ENCODE peak calls at places on chromosomes 11 and 22, in four cellular contexts. S is fibroblast of lung, A is neural progenitor cell, L is brain microvascular endothelial cell. B is an unnamed sample.

GRCh38 chr11:61667684-61668320 is 12.4 kb upstream of the DAGLA start:
- DNase-seq in L (no peak), S (no peak), A (peak), B (no peak)

GRCh38 chr11:68149417-68149816 is 28.2 kb upstream of the CHKA start:
- DNase-seq in L (no peak), S (no peak), A (no peak), B (no peak)

GRCh38 chr11:10538924-10539323 is 2.1 kb downstream of the RNF141 start:
- DNase-seq in S (no peak), L (no peak), A (no peak), B (no peak)

GRCh38 chr11:10349806-10350205 is 44.9 kb downstream of the ADM start:
- DNase-seq in L (no peak), S (no peak), A (no peak), B (no peak)

GRCh38 chr11:75325713-75326438 is 25.6 kb downstream of the ARRB1 start:
- DNase-seq in A (no peak), L (peak), S (peak), B (peak)

GRCh38 chr11:100404907-100405306 is 282.2 kb upstream of the ARHGAP42 start:
- DNase-seq in S (no peak), L (no peak), A (no peak), B (no peak)

GRCh38 chr22:23858484-23858815 is 775 bp downstream of the SLC2A11 start:
- DNase-seq in L (no peak), A (no peak), S (no peak), B (no peak)

GRCh38 chr11:124646148-124646547 is 23.5 kb downstream of the TBRG1 start:
- DNase-seq in A (no peak), L (no peak), S (no peak), B (no peak)

GRCh38 chr11:47514825-47515647 is 37.9 kb downstream of the CELF1 start:
- DNase-seq in S (peak), L (peak), A (no peak), B (peak)

GRCh38 chr11:22730319-22730718 is 63.9 kb downstream of the GAS2 start:
- DNase-seq in S (no peak), A (peak), L (no peak), B (no peak)

GRCh38 chr11:26276798-26277424 is 55.0 kb upstream of the ANO3 start:
- DNase-seq in A (peak), S (peak), L (peak), B (peak)

GRCh38 chr11:65434667-65435179 is 12.1 kb downstream of the NEAT1 start:
- DNase-seq in A (no peak), S (no peak), L (no peak), B (peak)

GRCh38 chr11:111694851-111695250 is 71.3 kb downstream of the PPP2R1B start:
- DNase-seq in A (no peak), L (peak), S (peak), B (no peak)

GRCh38 chr22:27476729-27477128 is 324.8 kb downstream of the MN1 start:
- DNase-seq in L (peak), A (no peak), S (peak), B (peak)

GRCh38 chr11:131511794-131512193 is 141.4 kb downstream of the NTM start:
- DNase-seq in L (peak), A (peak), S (no peak), B (no peak)

GRCh38 chr11:8031248-8032115 is 44.3 kb downstream of the EIF3F start:
- DNase-seq in S (no peak), A (no peak), L (no peak), B (no peak)

GRCh38 chr11:129386795-129387390 is 11.2 kb downstream of the BARX2 start:
- DNase-seq in S (no peak), L (no peak), A (no peak), B (no peak)

GRCh38 chr11:32219320-32219719 is 128.4 kb downstream of the RCN1 start:
- DNase-seq in L (no peak), A (no peak), S (no peak), B (no peak)

GRCh38 chr11:120632579-120632978 is 121.0 kb downstream of the GRIK4 start:
- DNase-seq in L (no peak), S (no peak), A (no peak), B (no peak)

GRCh38 chr11:90476442-90477007 is 253.7 kb upstream of the CHORDC1 start:
- DNase-seq in L (peak), A (peak), S (peak), B (no peak)
- TF ChIP-seq CTCF in L (peak), A (peak), S (peak), B (peak)

GRCh38 chr11:66852466-66853241 is 4.2 kb upstream of the LRFN4 start:
- DNase-seq in S (no peak), A (no peak), L (no peak), B (no peak)

GRCh38 chr11:66853242-66854229 is 3.3 kb upstream of the LRFN4 start:
- DNase-seq in L (no peak), S (no peak), A (no peak), B (no peak)

GRCh38 chr11:66850588-66851250 is 6.1 kb upstream of the LRFN4 start:
- DNase-seq in L (no peak), A (no peak), S (no peak), B (no peak)

GRCh38 chr11:66851251-66851620 is 5.6 kb upstream of the LRFN4 start:
- DNase-seq in L (no peak), A (no peak), S (no peak), B (no peak)

DNA sequence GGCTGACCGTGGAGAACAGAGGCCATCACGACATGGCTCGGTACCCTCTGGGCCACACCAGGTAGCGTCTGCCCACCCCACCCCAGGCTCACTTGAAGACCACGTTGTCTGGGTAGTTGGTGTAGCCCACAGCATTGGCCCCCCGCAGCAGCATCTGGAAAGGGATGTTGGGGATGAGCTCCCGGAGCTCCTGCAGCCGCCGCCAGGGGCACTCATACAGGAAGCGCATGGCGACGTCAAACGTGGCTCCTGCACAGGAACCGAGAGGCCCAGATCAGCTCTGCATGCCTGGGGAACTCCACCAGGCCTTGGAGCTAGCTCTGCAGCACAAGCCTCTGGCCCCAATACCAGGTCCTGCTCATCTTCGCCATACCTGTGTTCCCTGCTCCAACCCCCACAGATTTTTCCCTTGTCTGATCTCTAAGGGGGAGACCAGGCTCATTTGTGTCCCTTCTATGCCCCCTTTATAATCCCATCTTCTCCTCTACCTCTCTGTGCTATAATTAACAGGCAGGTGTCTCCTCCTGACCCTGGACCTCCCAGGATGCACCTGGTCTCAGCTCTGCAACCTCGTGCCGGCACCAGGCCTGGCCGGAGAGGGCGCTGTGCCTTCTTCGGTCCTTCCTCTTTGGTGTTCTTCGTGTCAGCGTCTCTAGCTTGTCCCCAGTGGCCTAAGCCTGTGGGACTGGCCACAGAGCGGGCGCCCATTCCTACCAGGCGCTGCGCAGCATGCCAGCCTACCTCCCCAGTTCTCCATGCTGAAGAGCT is 5.0 kb upstream of the LRFN4 start:
- DNase-seq in A (peak), S (no peak), L (no peak), B (no peak)
- TF ChIP-seq CTCF in A (peak), S (no peak), L (peak), B (no peak)

GRCh38 chr11:126602993-126603392 is 247.5 kb downstream of the ST3GAL4 start:
- DNase-seq in S (no peak), L (no peak), A (no peak), B (no peak)
- TF ChIP-seq CTCF in S (no peak), L (no peak), A (no peak), B (no peak)

GRCh38 chr22:19753090-19753842 is 7.3 kb upstream of the TBX1 start:
- DNase-seq in A (no peak), S (no peak), L (no peak), B (no peak)
- TF ChIP-seq CTCF in A (peak), S (no peak), L (peak), B (peak)

GRCh38 chr11:122116591-122116990 is 576 bp upstream of the BLID start:
- DNase-seq in A (no peak), S (no peak), L (no peak), B (no peak)

GRCh38 chr11:122120096-122120495 is 4.1 kb upstream of the BLID start:
- DNase-seq in L (no peak), S (no peak), A (no peak), B (no peak)

GRCh38 chr11:122114976-122115375 is 1.0 kb downstream of the BLID start:
- DNase-seq in S (no peak), A (no peak), L (no peak), B (no peak)

GRCh38 chr11:122113836-122114235 is 2.2 kb downstream of the BLID start:
- DNase-seq in A (no peak), L (no peak), S (no peak), B (no peak)

GRCh38 chr11:122115520-122116343 is at the start of gene BLID:
- DNase-seq in L (peak), S (peak), A (peak), B (no peak)
- TF ChIP-seq CTCF in L (peak), S (peak), A (peak), B (peak)

DNA sequence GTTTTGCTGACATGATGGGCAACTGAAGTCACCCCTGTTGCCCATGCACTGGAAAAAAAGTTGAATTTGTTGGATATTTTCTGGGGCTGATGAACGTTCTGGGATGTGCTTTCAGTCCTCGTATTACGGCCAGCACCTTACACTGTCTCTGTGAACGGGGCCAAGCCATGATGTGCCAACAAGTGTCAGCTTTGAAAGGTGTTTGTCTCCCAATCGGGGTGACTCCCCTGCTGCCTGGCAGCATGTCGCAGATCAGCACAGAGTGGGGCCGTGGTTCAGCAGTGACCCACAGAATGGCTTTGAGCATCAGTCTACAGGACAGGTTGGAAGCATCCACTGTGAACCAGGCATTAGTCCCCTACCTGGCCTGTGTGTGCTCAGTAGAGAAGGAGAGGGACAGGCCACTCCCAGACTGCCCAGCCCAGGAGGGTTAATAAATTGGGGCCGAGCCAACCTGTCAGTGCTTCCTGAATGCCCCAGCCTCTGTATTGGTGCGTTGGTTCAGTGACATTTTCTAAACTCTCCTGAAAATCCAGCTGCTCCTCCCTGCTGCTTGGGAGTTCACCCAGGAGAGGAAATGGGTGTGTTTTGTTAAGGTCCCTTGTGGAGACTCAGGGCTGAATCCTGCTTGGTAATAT is 50.8 kb upstream of the TTC12 start:
- DNase-seq in L (no peak), A (no peak), S (no peak), B (no peak)
- TF ChIP-seq CTCF in L (no peak), A (no peak), S (no peak), B (no peak)

GRCh38 chr11:2701230-2701629 is 1.4 kb upstream of the KCNQ1OT1 start:
- DNase-seq in L (no peak), A (no peak), S (no peak), B (no peak)

GRCh38 chr11:2699531-2700414 is at the start of gene KCNQ1OT1:
- DNase-seq in L (peak), A (peak), S (peak), B (peak)

GRCh38 chr11:2699185-2699530 is 636 bp downstream of the KCNQ1OT1 start:
- DNase-seq in S (no peak), L (no peak), A (no peak), B (peak)

GRCh38 chr11:2701898-2702434 is 2.2 kb upstream of the KCNQ1OT1 start:
- DNase-seq in S (no peak), A (no peak), L (no peak), B (no peak)

DNA sequence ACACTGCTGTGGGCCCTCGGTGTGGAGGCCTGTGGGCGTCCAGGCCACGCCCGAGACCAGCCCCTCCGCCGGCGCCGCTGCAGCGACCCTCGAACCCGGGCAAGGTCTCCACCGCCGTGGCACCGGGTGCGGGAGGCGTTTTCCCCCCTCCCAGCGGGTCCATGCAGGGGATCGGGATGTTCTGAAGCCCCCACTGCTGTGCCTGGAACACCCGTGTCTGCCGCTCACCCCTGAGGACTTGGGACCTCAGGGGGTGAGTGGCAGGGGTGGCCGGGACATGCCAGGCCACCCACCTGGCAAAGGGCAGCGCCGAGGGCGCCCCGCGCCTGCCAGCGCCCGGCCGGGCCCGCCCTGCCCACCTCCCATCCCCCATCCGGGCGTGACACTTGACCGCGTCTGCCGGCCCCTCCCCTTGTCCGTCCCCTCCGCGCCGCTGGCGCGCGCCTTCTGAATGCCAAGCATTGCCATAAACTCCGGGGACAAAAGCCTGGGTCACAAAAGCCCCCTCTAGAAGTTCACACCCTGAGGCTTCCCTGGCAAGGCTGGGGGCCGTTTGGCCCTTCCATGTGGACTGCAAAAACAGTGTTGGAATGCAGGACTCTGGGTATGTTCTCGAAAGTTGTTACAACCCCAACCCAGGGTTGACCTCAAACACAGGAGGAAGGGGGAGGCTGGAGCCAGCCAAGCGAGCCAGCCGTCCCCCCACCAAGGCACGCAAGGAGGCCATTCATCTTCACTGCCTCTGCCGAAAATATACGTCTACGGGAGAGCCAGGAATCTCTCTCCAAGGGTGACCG is 819 bp upstream of the KCNQ1OT1 start:
- DNase-seq in A (peak), L (no peak), S (peak), B (no peak)
- TF ChIP-seq CTCF in A (no peak), L (no peak), S (no peak), B (no peak)

GRCh38 chr22:17176715-17177114 is 17.6 kb upstream of the HDHD5 start:
- DNase-seq in A (no peak), L (no peak), S (no peak), B (no peak)

GRCh38 chr22:17172172-17172833 is 13.2 kb upstream of the HDHD5 start:
- DNase-seq in L (no peak), A (no peak), S (no peak), B (no peak)

GRCh38 chr22:17171313-17172171 is 12.5 kb upstream of the HDHD5 start:
- DNase-seq in S (peak), L (peak), A (peak), B (peak)

GRCh38 chr22:17167486-17167885 is 8.4 kb upstream of the HDHD5 start:
- DNase-seq in L (no peak), S (no peak), A (no peak), B (no peak)

DNA sequence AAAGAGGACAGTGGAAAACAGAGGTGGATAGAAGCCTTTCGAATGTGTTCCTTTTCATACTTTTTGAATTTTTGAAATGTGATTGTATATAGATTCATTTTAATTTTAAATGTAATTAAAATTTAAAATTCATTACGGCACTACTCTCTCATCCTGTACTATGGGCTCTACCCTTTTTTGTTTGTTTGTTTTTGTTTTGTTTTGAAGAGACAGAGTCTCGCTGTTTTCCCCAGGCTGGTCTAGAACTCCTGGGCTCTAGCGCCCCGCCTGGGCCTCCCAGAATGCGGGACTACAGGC is 11.9 kb upstream of the HDHD5 start:
- DNase-seq in S (no peak), A (no peak), L (no peak), B (no peak)
- TF ChIP-seq CTCF in S (peak), A (no peak), L (peak), B (no peak)

DNA sequence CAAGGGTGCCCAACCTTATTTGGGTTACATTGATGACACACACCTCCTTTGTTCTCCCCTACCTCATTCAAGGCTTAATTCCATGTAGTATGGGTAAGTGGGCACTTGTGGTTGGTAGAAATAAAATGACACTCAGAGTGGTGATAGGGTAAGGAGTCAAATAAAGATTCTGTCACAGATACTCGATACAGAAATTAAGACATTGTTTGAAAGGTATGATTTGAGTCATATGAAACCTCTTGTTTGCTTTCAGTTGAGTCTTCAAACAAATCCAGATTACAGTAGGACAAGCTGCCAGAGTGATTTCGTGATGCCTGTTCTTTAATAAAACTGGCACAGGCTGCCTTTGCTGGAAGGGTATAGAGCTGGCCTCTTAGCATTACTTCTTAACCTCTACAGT is 182.4 kb downstream of the SPON1 start:
- DNase-seq in S (no peak), L (no peak), A (no peak), B (no peak)
- TF ChIP-seq CTCF in S (no peak), L (no peak), A (no peak), B (no peak)